ENCODE peak calls at places on chromosomes 3 and 15, in eight cellular contexts. V is AG09319, J is fibroblast of pulmonary artery, Q is HCT116, O is mammary epithelial cell, T is uterus, R is IMR-90, D is A549. M is an unnamed sample.
A peak's percentile ranks its signal among the peaks of the same experiment; 100 is the strongest.

GRCh38 chr3:50015918-50016317 is 72.8 kb upstream of the RBM5 start:
- DNase-seq in V (no peak), J (no peak), Q (no peak), O (no peak), T (no peak), R (peak; percentile 48), D (no peak), M (no peak)

GRCh38 chr3:148882288-148882687 is 17.2 kb downstream of the CPA3 start:
- DNase-seq in V (no peak), J (peak; percentile 55), Q (no peak), O (no peak), T (no peak), R (peak; percentile 67), D (no peak), M (no peak)

GRCh38 chr3:15974647-15975046 is 176.9 kb upstream of the ANKRD28 start:
- DNase-seq in V (no peak), J (no peak), Q (no peak), O (no peak), T (no peak), R (no peak), D (no peak), M (no peak)

GRCh38 chr3:143146875-143147274 is 27.3 kb downstream of the CHST2 start:
- DNase-seq in V (no peak), J (no peak), Q (no peak), O (no peak), T (no peak), R (no peak), D (no peak), M (no peak)

GRCh38 chr3:125582707-125583106 is 12.6 kb downstream of the OSBPL11 start:
- DNase-seq in V (no peak), J (peak; percentile 33), Q (peak; percentile 7), O (no peak), T (no peak), R (peak; percentile 32), D (no peak), M (no peak)

GRCh38 chr3:55571913-55572312 is 84.8 kb upstream of the WNT5A start:
- DNase-seq in V (no peak), J (peak; percentile 16), Q (no peak), O (no peak), T (no peak), R (no peak), D (no peak), M (no peak)

GRCh38 chr3:171954644-171955365 is 84.6 kb upstream of the FNDC3B start:
- DNase-seq in V (no peak), J (peak; percentile 87), Q (no peak), O (no peak), T (no peak), R (no peak), D (peak; percentile 25), M (no peak)

GRCh38 chr15:101167791-101168462 is 83.9 kb downstream of the CHSY1 start:
- DNase-seq in V (no peak), J (peak; percentile 95), Q (peak; percentile 31), O (peak; percentile 87), T (peak; percentile 75), R (peak; percentile 97), D (no peak), M (no peak)

GRCh38 chr3:184526158-184526483 is 35.5 kb upstream of the EPHB3 start:
- DNase-seq in V (no peak), J (no peak), Q (no peak), O (no peak), T (no peak), R (no peak), D (no peak), M (no peak)

GRCh38 chr15:52434885-52435284 is 93.8 kb downstream of the MYO5A start:
- DNase-seq in V (no peak), J (no peak), Q (no peak), O (no peak), T (no peak), R (no peak), D (no peak), M (no peak)

DNA sequence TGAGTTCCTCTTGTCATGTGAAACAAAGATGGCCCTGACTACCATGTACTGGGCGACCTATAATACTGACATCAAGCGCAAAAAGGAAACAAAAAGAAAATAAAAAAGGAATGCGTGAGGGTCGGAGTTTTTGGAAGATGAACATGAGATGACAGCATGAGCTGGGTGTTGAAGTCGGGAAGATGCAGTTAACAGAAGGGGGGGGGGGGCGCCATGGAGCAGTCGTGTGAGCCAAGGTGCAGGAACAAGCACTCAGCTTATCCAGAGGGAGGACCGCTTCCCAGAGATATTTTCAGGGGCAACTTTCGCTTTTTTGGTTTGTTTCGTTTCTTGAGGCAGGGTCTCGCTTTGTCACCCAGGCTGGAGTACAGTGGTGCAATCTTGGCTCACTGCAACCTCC is 110.2 kb downstream of the RORA start:
- DNase-seq in V (no peak), J (no peak), Q (no peak), O (no peak), T (no peak), R (no peak), D (no peak), M (no peak)
- TF ChIP-seq CTCF in V (peak; percentile 6), J (peak; percentile 12), Q (no peak), O (no peak), T (no peak), R (peak; percentile 3), D (no peak), M (peak; percentile 29)

GRCh38 chr15:46088486-46089437 is 453.9 kb downstream of the SQOR start:
- DNase-seq in V (no peak), J (peak; percentile 89), Q (no peak), O (no peak), T (no peak), R (peak; percentile 49), D (no peak), M (no peak)

GRCh38 chr15:46089438-46090044 is 454.7 kb downstream of the SQOR start:
- DNase-seq in V (no peak), J (no peak), Q (no peak), O (no peak), T (no peak), R (no peak), D (no peak), M (no peak)

GRCh38 chr15:46091860-46092450 is 457.1 kb downstream of the SQOR start:
- DNase-seq in V (no peak), J (peak; percentile 57), Q (peak; percentile 4), O (no peak), T (no peak), R (peak; percentile 47), D (peak; percentile 1), M (no peak)
- TF ChIP-seq CTCF in V (peak; percentile 43), J (peak; percentile 61), Q (no peak), O (peak; percentile 32), T (no peak), R (peak; percentile 48), D (peak; percentile 17), M (peak; percentile 31)

GRCh38 chr15:96331942-96332853 is 1.7 kb downstream of the NR2F2 start:
- DNase-seq in V (no peak), J (peak; percentile 63), Q (no peak), O (no peak), T (no peak), R (no peak), D (no peak), M (no peak)
- TF ChIP-seq CTCF in V (no peak), J (no peak), Q (no peak), O (no peak), T (no peak), R (no peak), D (no peak), M (no peak)

GRCh38 chr3:71752911-71753715 is 542 bp upstream of the GPR27 start:
- DNase-seq in V (no peak), J (no peak), Q (no peak), O (no peak), T (no peak), R (no peak), D (no peak), M (no peak)
- TF ChIP-seq CTCF in V (no peak), J (no peak), Q (no peak), O (no peak), T (no peak), R (no peak), D (no peak), M (no peak)

DNA sequence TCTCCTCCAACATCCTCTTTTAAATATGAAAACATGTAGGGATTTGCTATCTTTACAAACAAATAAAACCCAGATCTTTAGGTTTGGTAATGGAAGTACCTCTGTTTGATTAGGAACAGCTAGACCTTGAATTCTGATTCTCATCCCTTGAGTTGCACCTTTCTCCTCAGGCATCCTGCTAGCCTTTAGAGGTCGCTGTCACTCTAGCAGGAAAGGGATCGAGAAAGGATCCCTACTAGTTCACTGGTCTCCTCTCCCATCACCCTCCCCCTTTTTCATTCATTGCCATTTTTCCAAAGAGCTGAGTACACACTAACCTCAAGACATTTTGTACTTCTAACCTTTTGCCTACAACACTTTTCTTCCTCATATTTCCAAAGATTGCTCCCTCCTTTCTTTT is 569.8 kb downstream of the RBMS3 start:
- DNase-seq in V (no peak), J (no peak), Q (no peak), O (no peak), T (no peak), R (no peak), D (no peak), M (no peak)
- TF ChIP-seq CTCF in V (no peak), J (no peak), Q (no peak), O (no peak), T (no peak), R (no peak), D (no peak), M (no peak)

DNA sequence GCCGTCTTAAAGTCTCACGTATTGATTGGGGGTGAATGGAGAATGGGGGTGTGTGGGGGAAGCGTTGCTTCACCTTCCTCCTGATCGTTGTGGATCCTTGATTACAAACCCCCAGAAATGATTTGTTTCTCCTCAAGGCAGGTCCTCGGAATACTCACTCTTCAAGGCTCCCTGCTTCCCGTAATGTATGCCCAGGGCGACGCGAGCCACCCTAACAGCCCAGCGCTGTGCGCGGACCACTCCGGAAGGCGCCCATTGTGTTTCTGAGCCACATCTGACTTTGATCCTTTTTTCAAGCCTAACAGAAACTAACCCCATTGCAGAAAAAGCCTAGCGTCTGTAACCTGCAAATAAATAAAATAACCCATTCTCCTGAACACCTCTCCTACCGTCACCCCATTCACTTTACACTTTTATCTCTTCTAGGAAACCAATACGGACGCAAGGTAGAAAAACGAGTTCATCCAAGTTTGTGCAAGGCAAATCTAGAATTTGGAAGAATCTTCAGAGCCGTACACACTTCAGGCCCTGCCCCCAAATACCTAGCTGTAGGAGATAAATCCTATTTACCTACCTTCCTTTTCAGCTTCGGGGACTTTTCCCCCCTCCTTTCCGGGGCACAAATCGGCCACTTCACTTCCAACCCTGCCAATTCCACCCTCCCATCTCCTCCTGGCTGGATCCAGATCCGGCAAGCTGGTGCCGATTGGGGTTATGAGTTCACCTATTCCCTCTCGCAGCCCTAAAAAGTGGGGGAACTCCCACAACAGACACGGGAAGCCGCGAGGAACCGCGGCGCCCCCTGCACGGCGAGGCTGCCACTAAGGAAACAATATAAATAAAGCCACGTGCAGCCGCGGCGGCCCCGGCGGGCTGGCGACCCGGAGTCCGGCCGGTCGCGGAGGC is 1.1 kb downstream of the PRTG start:
- DNase-seq in V (no peak), J (no peak), Q (no peak), O (peak; percentile 5), T (no peak), R (no peak), D (peak; percentile 48), M (peak; percentile 43)
- TF ChIP-seq CTCF in V (no peak), J (no peak), Q (no peak), O (no peak), T (no peak), R (no peak), D (no peak), M (peak; percentile 2)